ENCODE peak calls at places on chromosomes 6 and 20, in five cellular contexts. One of them, this sample, is unnamed.

GRCh38 chr20:57308451-57309410 is 20.9 kb upstream of the SPO11 start:
- DNase-seq in retina: no peak
- DNase-seq in effector memory CD4-positive, alpha-beta T cell: no peak
- DNase-seq in fibroblast of villous mesenchyme: peak
- DNase-seq in CD8-positive, alpha-beta memory T cell: no peak
- DNase-seq in this sample: no peak

GRCh38 chr6:77455271-77455670 is 8.0 kb downstream of the HTR1B start:
- DNase-seq in CD8-positive, alpha-beta memory T cell: no peak
- DNase-seq in fibroblast of villous mesenchyme: peak
- DNase-seq in effector memory CD4-positive, alpha-beta T cell: no peak
- DNase-seq in retina: no peak
- DNase-seq in this sample: no peak

GRCh38 chr6:136782021-136782770 is 10.1 kb downstream of the MAP3K5 start:
- DNase-seq in CD8-positive, alpha-beta memory T cell: no peak
- DNase-seq in fibroblast of villous mesenchyme: peak
- DNase-seq in retina: no peak
- DNase-seq in effector memory CD4-positive, alpha-beta T cell: no peak
- DNase-seq in this sample: no peak

GRCh38 chr20:13119583-13119982 is 101.5 kb upstream of the ISM1 start:
- DNase-seq in CD8-positive, alpha-beta memory T cell: no peak
- DNase-seq in effector memory CD4-positive, alpha-beta T cell: peak
- DNase-seq in retina: peak
- DNase-seq in fibroblast of villous mesenchyme: peak
- DNase-seq in this sample: peak

GRCh38 chr6:150813319-150813992 is 52.0 kb upstream of the MTHFD1L start:
- DNase-seq in fibroblast of villous mesenchyme: no peak
- DNase-seq in retina: peak
- DNase-seq in effector memory CD4-positive, alpha-beta T cell: no peak
- DNase-seq in CD8-positive, alpha-beta memory T cell: no peak
- DNase-seq in this sample: peak

GRCh38 chr6:109687271-109687721 is 3.7 kb downstream of the AK9 start:
- DNase-seq in fibroblast of villous mesenchyme: peak
- DNase-seq in retina: no peak
- DNase-seq in CD8-positive, alpha-beta memory T cell: no peak
- DNase-seq in effector memory CD4-positive, alpha-beta T cell: no peak
- DNase-seq in this sample: no peak

GRCh38 chr6:5670381-5670780 is 336.3 kb downstream of the NRN1 start:
- DNase-seq in CD8-positive, alpha-beta memory T cell: no peak
- DNase-seq in fibroblast of villous mesenchyme: no peak
- DNase-seq in effector memory CD4-positive, alpha-beta T cell: no peak
- DNase-seq in retina: no peak
- DNase-seq in this sample: no peak

GRCh38 chr6:14584450-14584849 is 466.9 kb downstream of the CD83 start:
- DNase-seq in retina: no peak
- DNase-seq in fibroblast of villous mesenchyme: no peak
- DNase-seq in effector memory CD4-positive, alpha-beta T cell: no peak
- DNase-seq in CD8-positive, alpha-beta memory T cell: no peak
- DNase-seq in this sample: peak

GRCh38 chr6:159172066-159172465 is 2.9 kb downstream of the FNDC1 start:
- DNase-seq in effector memory CD4-positive, alpha-beta T cell: no peak
- DNase-seq in fibroblast of villous mesenchyme: peak
- DNase-seq in CD8-positive, alpha-beta memory T cell: no peak
- DNase-seq in retina: no peak
- DNase-seq in this sample: no peak

GRCh38 chr6:142846459-142846831 is 98.5 kb downstream of the HIVEP2 start:
- DNase-seq in CD8-positive, alpha-beta memory T cell: no peak
- DNase-seq in retina: peak
- DNase-seq in fibroblast of villous mesenchyme: peak
- DNase-seq in effector memory CD4-positive, alpha-beta T cell: no peak
- DNase-seq in this sample: no peak

GRCh38 chr6:155177369-155177961 is 86.3 kb upstream of the CLDN20 start:
- DNase-seq in retina: peak
- DNase-seq in fibroblast of villous mesenchyme: peak
- DNase-seq in CD8-positive, alpha-beta memory T cell: no peak
- DNase-seq in effector memory CD4-positive, alpha-beta T cell: no peak
- DNase-seq in this sample: peak

GRCh38 chr6:150320450-150320849 is 48.4 kb upstream of the IYD start:
- DNase-seq in effector memory CD4-positive, alpha-beta T cell: no peak
- DNase-seq in CD8-positive, alpha-beta memory T cell: no peak
- DNase-seq in fibroblast of villous mesenchyme: no peak
- DNase-seq in retina: no peak
- DNase-seq in this sample: no peak

GRCh38 chr6:165227644-165228329 is 81.6 kb downstream of the C6orf118 start:
- DNase-seq in CD8-positive, alpha-beta memory T cell: no peak
- DNase-seq in effector memory CD4-positive, alpha-beta T cell: no peak
- DNase-seq in fibroblast of villous mesenchyme: peak
- DNase-seq in retina: no peak
- DNase-seq in this sample: no peak

GRCh38 chr6:37262446-37263026 is 4.6 kb upstream of the TMEM217 start:
- DNase-seq in fibroblast of villous mesenchyme: no peak
- DNase-seq in CD8-positive, alpha-beta memory T cell: no peak
- DNase-seq in retina: no peak
- DNase-seq in effector memory CD4-positive, alpha-beta T cell: no peak
- DNase-seq in this sample: no peak

GRCh38 chr6:44053760-44054556 is 73.3 kb downstream of the MRPL14 start:
- DNase-seq in CD8-positive, alpha-beta memory T cell: no peak
- DNase-seq in effector memory CD4-positive, alpha-beta T cell: no peak
- DNase-seq in retina: no peak
- DNase-seq in fibroblast of villous mesenchyme: peak
- DNase-seq in this sample: no peak

GRCh38 chr20:38321959-38322598 is 18.1 kb downstream of the BPI start:
- DNase-seq in fibroblast of villous mesenchyme: peak
- DNase-seq in effector memory CD4-positive, alpha-beta T cell: no peak
- DNase-seq in retina: peak
- DNase-seq in CD8-positive, alpha-beta memory T cell: no peak
- DNase-seq in this sample: peak

GRCh38 chr6:41713650-41714291 is 21.6 kb downstream of the TFEB start:
- DNase-seq in fibroblast of villous mesenchyme: no peak
- DNase-seq in effector memory CD4-positive, alpha-beta T cell: no peak
- DNase-seq in retina: no peak
- DNase-seq in CD8-positive, alpha-beta memory T cell: no peak
- DNase-seq in this sample: no peak

GRCh38 chr6:2876210-2877056 is 26.7 kb downstream of the SERPINB9 start:
- DNase-seq in fibroblast of villous mesenchyme: peak
- DNase-seq in retina: peak
- DNase-seq in CD8-positive, alpha-beta memory T cell: no peak
- DNase-seq in effector memory CD4-positive, alpha-beta T cell: no peak
- DNase-seq in this sample: peak

GRCh38 chr6:119308048-119308570 is 41.5 kb downstream of the MAN1A1 start:
- DNase-seq in retina: no peak
- DNase-seq in fibroblast of villous mesenchyme: peak
- DNase-seq in effector memory CD4-positive, alpha-beta T cell: no peak
- DNase-seq in CD8-positive, alpha-beta memory T cell: no peak
- DNase-seq in this sample: no peak